ENCODE peak calls at places on chromosomes 12 and 14, in five cellular contexts. F, Z, L, U and O are unnamed samples.

GRCh38 chr12:111842556-111843396 is 748 bp downstream of the MAPKAPK5 start:
- DNase-seq in F (no peak), Z (no peak), L (no peak), U (no peak), O (no peak)

GRCh38 chr12:105107176-105107496 is 395 bp upstream of the WASHC4 start:
- DNase-seq in F (no peak), Z (no peak), L (no peak), U (no peak), O (no peak)

GRCh38 chr12:22051114-22051698 is 5.2 kb downstream of the CMAS start:
- DNase-seq in F (no peak), Z (no peak), L (no peak), U (no peak), O (no peak)

GRCh38 chr12:56261503-56262230 is 3.5 kb upstream of the ANKRD52 start:
- DNase-seq in F (peak; percentile 66), Z (no peak), L (no peak), U (no peak), O (peak; percentile 39)

GRCh38 chr12:55683676-55684075 is 24.0 kb downstream of the ITGA7 start:
- DNase-seq in F (no peak), Z (no peak), L (no peak), U (no peak), O (no peak)

GRCh38 chr12:131459666-131460365 is 251.1 kb upstream of the SFSWAP start:
- DNase-seq in F (no peak), Z (no peak), L (no peak), U (no peak), O (no peak)

GRCh38 chr12:117033382-117034045 is 65.7 kb downstream of the TESC start:
- DNase-seq in F (no peak), Z (no peak), L (no peak), U (no peak), O (no peak)

GRCh38 chr14:23570806-23571483 is 3.4 kb upstream of the AP1G2 start:
- DNase-seq in F (no peak), Z (peak; percentile 13), L (no peak), U (no peak), O (no peak)

GRCh38 chr14:92676448-92677086 is 71.9 kb downstream of the LGMN start:
- DNase-seq in F (no peak), Z (no peak), L (no peak), U (no peak), O (no peak)

GRCh38 chr14:60862283-60862682 is 118.6 kb downstream of the TRMT5 start:
- DNase-seq in F (no peak), Z (peak; percentile 61), L (no peak), U (no peak), O (peak; percentile 40)

GRCh38 chr12:41919025-41919424 is 225.6 kb downstream of the GXYLT1 start:
- DNase-seq in F (no peak), Z (no peak), L (no peak), U (no peak), O (no peak)

GRCh38 chr14:80037349-80037748 is 174.0 kb downstream of the DIO2 start:
- DNase-seq in F (no peak), Z (no peak), L (no peak), U (no peak), O (no peak)

GRCh38 chr14:99560946-99561683 is 42.9 kb downstream of the CCDC85C start:
- DNase-seq in F (no peak), Z (no peak), L (peak; percentile 58), U (no peak), O (no peak)

GRCh38 chr14:44981198-44981597 is 19.2 kb downstream of the TOGARAM1 start:
- DNase-seq in F (no peak), Z (no peak), L (no peak), U (no peak), O (no peak)

GRCh38 chr12:90122716-90123115 is 414.1 kb upstream of the ATP2B1 start:
- DNase-seq in F (peak; percentile 16), Z (no peak), L (no peak), U (no peak), O (no peak)

GRCh38 chr12:12798480-12798879 is 13.0 kb downstream of the APOLD1 start:
- DNase-seq in F (no peak), Z (no peak), L (no peak), U (no peak), O (no peak)

GRCh38 chr12:108133482-108133881 is 4.4 kb downstream of the WSCD2 start:
- DNase-seq in F (no peak), Z (no peak), L (peak; percentile 53), U (no peak), O (no peak)

GRCh38 chr12:49346659-49347306 is at the start of gene DNAJC22:
- DNase-seq in F (no peak), Z (no peak), L (no peak), U (no peak), O (no peak)

GRCh38 chr14:20652996-20653975 is 11.8 kb upstream of the OR6S1 start:
- DNase-seq in F (no peak), Z (no peak), L (no peak), U (no peak), O (no peak)

GRCh38 chr14:96240641-96241040 is 15.4 kb upstream of the BDKRB1 start:
- DNase-seq in F (no peak), Z (no peak), L (no peak), U (no peak), O (no peak)

GRCh38 chr12:6091786-6092566 is 32.5 kb downstream of the VWF start:
- DNase-seq in F (no peak), Z (no peak), L (no peak), U (no peak), O (no peak)

GRCh38 chr12:25252946-25253345 is 2.2 kb upstream of the KRAS start:
- DNase-seq in F (no peak), Z (no peak), L (no peak), U (no peak), O (no peak)

GRCh38 chr14:36271222-36271621 is 49.2 kb downstream of the MBIP start:
- DNase-seq in F (no peak), Z (no peak), L (no peak), U (no peak), O (no peak)

GRCh38 chr14:75826599-75826998 is 155.2 kb downstream of the TGFB3 start:
- DNase-seq in F (no peak), Z (no peak), L (no peak), U (no peak), O (peak; percentile 44)

GRCh38 chr12:125403145-125403789 is 338.0 kb downstream of the AACS start:
- DNase-seq in F (no peak), Z (no peak), L (no peak), U (no peak), O (no peak)

GRCh38 chr12:20314325-20314724 is 54.0 kb upstream of the PDE3A start:
- DNase-seq in F (no peak), Z (no peak), L (no peak), U (no peak), O (no peak)

GRCh38 chr12:95169368-95169767 is 47.9 kb downstream of the FGD6 start:
- DNase-seq in F (no peak), Z (no peak), L (no peak), U (peak; percentile 30), O (peak; percentile 49)

GRCh38 chr14:80364274-80364673 is 153.0 kb upstream of the DIO2 start:
- DNase-seq in F (no peak), Z (no peak), L (no peak), U (no peak), O (no peak)

GRCh38 chr12:65824314-65824563 is at the start of gene HMGA2:
- DNase-seq in F (no peak), Z (no peak), L (peak; percentile 14), U (peak; percentile 36), O (no peak)

GRCh38 chr12:16112626-16113560 is 164.6 kb downstream of the SLC15A5 start:
- DNase-seq in F (no peak), Z (no peak), L (no peak), U (no peak), O (no peak)

GRCh38 chr12:2339022-2339431 is 286.2 kb downstream of the CACNA1C start:
- DNase-seq in F (no peak), Z (no peak), L (no peak), U (peak; percentile 65), O (no peak)

GRCh38 chr12:77488041-77488620 is 342.6 kb upstream of the NAV3 start:
- DNase-seq in F (no peak), Z (no peak), L (no peak), U (peak; percentile 13), O (no peak)

GRCh38 chr12:89236237-89236636 is 116.1 kb downstream of the DUSP6 start:
- DNase-seq in F (no peak), Z (no peak), L (no peak), U (no peak), O (no peak)

GRCh38 chr12:114316076-114316475 is 89.9 kb downstream of the TBX5 start:
- DNase-seq in F (no peak), Z (no peak), L (no peak), U (peak; percentile 46), O (peak; percentile 2)

GRCh38 chr12:49414364-49414763 is 47.1 kb downstream of the SPATS2 start:
- DNase-seq in F (no peak), Z (no peak), L (no peak), U (no peak), O (no peak)

GRCh38 chr12:103774977-103775560 is 66.0 kb downstream of the NT5DC3 start:
- DNase-seq in F (no peak), Z (no peak), L (no peak), U (no peak), O (no peak)
- H3K27ac ChIP-seq in F (no peak overlapping the region), Z (no peak overlapping the region), L (no peak overlapping the region), U (no peak overlapping the region), O (no peak overlapping the region)

GRCh38 chr12:9868951-9869306 is 225 bp downstream of the CLEC2B start:
- DNase-seq in F (no peak), Z (no peak), L (no peak), U (no peak), O (no peak)

GRCh38 chr12:9866786-9867379 is 2.3 kb downstream of the CLEC2B start:
- DNase-seq in F (no peak), Z (no peak), L (no peak), U (no peak), O (no peak)

GRCh38 chr12:9869307-9870161 is at the start of gene CLEC2B:
- DNase-seq in F (no peak), Z (peak; percentile 36), L (no peak), U (peak; percentile 56), O (peak; percentile 86)

GRCh38 chr12:9868271-9868815 is 811 bp downstream of the CLEC2B start:
- DNase-seq in F (no peak), Z (no peak), L (no peak), U (no peak), O (no peak)

DNA sequence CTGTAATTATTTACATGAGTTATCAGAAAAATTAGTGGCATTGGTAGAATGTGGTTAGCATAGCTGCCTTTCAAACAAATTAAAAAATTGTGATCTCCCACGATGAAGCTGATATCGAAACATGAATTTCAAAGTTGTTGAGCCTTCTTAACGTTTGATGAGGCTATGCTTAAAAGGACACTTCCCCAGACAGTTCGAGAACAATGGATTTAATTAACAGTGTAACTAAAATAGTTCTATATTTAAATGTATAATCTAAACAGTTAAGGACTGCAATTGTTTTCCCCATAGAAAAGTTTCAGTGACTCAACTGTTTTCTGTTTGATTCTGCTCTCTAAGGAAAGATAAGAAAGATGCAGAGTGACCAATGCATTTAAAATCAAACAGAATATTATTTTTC is 1.6 kb downstream of the CLEC2B start:
- DNase-seq in F (no peak), Z (no peak), L (no peak), U (no peak), O (no peak)
- H3K27ac ChIP-seq in F (peak overlapping the region; percentile 51), Z (peak overlapping the region; percentile 84), L (no peak overlapping the region), U (no peak overlapping the region), O (no peak overlapping the region)

GRCh38 chr14:32343926-32344430 is 14.9 kb downstream of the AKAP6 start:
- DNase-seq in F (no peak), Z (no peak), L (no peak), U (no peak), O (peak; percentile 52)
- H3K27ac ChIP-seq in F (no peak overlapping the region), Z (no peak overlapping the region), L (no peak overlapping the region), U (no peak overlapping the region), O (peak overlapping the region; percentile 97)

GRCh38 chr12:123395236-123395635 is 11.3 kb downstream of the KMT5A start:
- DNase-seq in F (no peak), Z (no peak), L (no peak), U (no peak), O (no peak)
- H3K27ac ChIP-seq in F (no peak overlapping the region), Z (no peak overlapping the region), L (no peak overlapping the region), U (no peak overlapping the region), O (no peak overlapping the region)